ENCODE peak calls at places on chromosomes 7 and 10, in nine cellular contexts. Q is osteocyte; F is caudate nucleus; J is left ventricle myocardium superior; A is occipital lobe; T is NCI-H510A treated with DMSO at 0.1 percent for 48 hours; Z is AG04450; G is activated CD4-positive, alpha-beta T cell treated with anti-CD3 and anti-CD28 coated beads for 48 hours; V is CD8-positive, alpha-beta T cell. O is an unnamed sample.

GRCh38 chr10:119807960-119808697 is 64.5 kb downstream of the MCMBP start:
- DNase-seq in G (no peak), J (no peak), V (no peak), F (no peak), Q (no peak), Z (peak), A (no peak), T (no peak), O (peak)

GRCh38 chr10:78028438-78029293 is 649 bp downstream of the POLR3A start:
- DNase-seq in J (peak), Z (no peak), G (peak), A (no peak), F (no peak), V (peak), T (no peak), Q (no peak), O (no peak)

GRCh38 chr7:45670227-45670626 is 96.1 kb downstream of the ADCY1 start:
- DNase-seq in T (no peak), Q (peak), Z (no peak), A (no peak), V (peak), J (no peak), G (no peak), F (no peak), O (no peak)

GRCh38 chr7:151409555-151410404 is at the start of gene WDR86:
- DNase-seq in T (no peak), J (no peak), Z (no peak), F (no peak), G (no peak), Q (no peak), V (no peak), A (no peak), O (no peak)

GRCh38 chr7:20064181-20064970 is 152.8 kb downstream of the MACC1 start:
- DNase-seq in Q (no peak), A (no peak), F (no peak), Z (no peak), J (no peak), V (no peak), T (no peak), G (no peak), O (peak)

GRCh38 chr10:86163522-86164215 is 202.9 kb downstream of the GRID1 start:
- DNase-seq in Q (no peak), G (no peak), J (no peak), Z (no peak), A (no peak), T (no peak), F (no peak), V (no peak), O (no peak)

GRCh38 chr7:13057462-13058200 is 370.2 kb downstream of the ARL4A start:
- DNase-seq in V (no peak), T (no peak), Z (no peak), Q (no peak), F (no peak), A (no peak), G (no peak), J (no peak), O (no peak)

GRCh38 chr7:39130740-39131538 is 153.2 kb downstream of the POU6F2 start:
- DNase-seq in Q (no peak), F (no peak), J (no peak), Z (no peak), A (no peak), V (no peak), G (no peak), T (no peak), O (no peak)

GRCh38 chr10:47023237-47024045 is 112.2 kb downstream of the PTPN20 start:
- DNase-seq in A (no peak), Q (peak), T (no peak), G (no peak), J (no peak), Z (no peak), F (no peak), V (no peak), O (no peak)

GRCh38 chr7:90760892-90761291 is 164.8 kb downstream of the CDK14 start:
- DNase-seq in V (no peak), A (no peak), F (no peak), T (no peak), Q (no peak), G (no peak), Z (no peak), J (no peak), O (no peak)

GRCh38 chr7:132423594-132424200 is 152.6 kb downstream of the PLXNA4 start:
- DNase-seq in F (no peak), Q (no peak), V (no peak), T (no peak), J (no peak), Z (no peak), G (no peak), A (no peak), O (no peak)